ENCODE peak calls at places on chromosome 13, in six cellular contexts. Q is cardiac muscle cell, D is adrenal gland, R is GM10248, F is SK-N-SH, B is foreskin fibroblast. O is an unnamed sample.

GRCh38 chr13:26742691-26743358 is 17.8 kb downstream of the GPR12 start:
- DNase-seq in R (no peak), Q (no peak), D (no peak), B (no peak), F (no peak), O (no peak)

GRCh38 chr13:49828452-49828851 is 36.0 kb upstream of the KPNA3 start:
- DNase-seq in B (no peak), Q (no peak), D (no peak), R (no peak), F (no peak), O (no peak)

GRCh38 chr13:43835701-43836100 is 43.8 kb downstream of the CCDC122 start:
- DNase-seq in B (no peak), D (no peak), F (no peak), Q (peak), R (no peak), O (no peak)

GRCh38 chr13:29849071-29849541 is 1.3 kb downstream of the UBL3 start:
- DNase-seq in F (peak), Q (peak), D (peak), R (peak), B (no peak), O (peak)

GRCh38 chr13:41654800-41655199 is 197.4 kb downstream of the RGCC start:
- DNase-seq in F (no peak), B (no peak), R (no peak), Q (no peak), D (no peak), O (no peak)

GRCh38 chr13:72716776-72717175 is 10.7 kb downstream of the MZT1 start:
- DNase-seq in F (no peak), B (no peak), D (no peak), Q (peak), R (no peak), O (no peak)

GRCh38 chr13:106619688-106620555 is 52.0 kb upstream of the ARGLU1 start:
- DNase-seq in B (peak), Q (peak), F (peak), D (peak), R (peak), O (peak)

GRCh38 chr13:111281751-111282311 is 38.6 kb upstream of the TEX29 start:
- DNase-seq in Q (peak), D (no peak), R (no peak), B (peak), F (no peak), O (no peak)

GRCh38 chr13:67343777-67344176 is 113.6 kb upstream of the PCDH9 start:
- DNase-seq in D (no peak), B (no peak), F (no peak), R (no peak), Q (no peak), O (no peak)

GRCh38 chr13:41973247-41973741 is 12.4 kb upstream of the VWA8 start:
- DNase-seq in Q (no peak), B (no peak), R (no peak), D (no peak), F (no peak), O (no peak)

GRCh38 chr13:95002968-95003813 is 290.8 kb upstream of the SOX21 start:
- DNase-seq in B (no peak), Q (no peak), F (peak), R (no peak), D (no peak), O (peak)

GRCh38 chr13:67086260-67086659 is 143.9 kb downstream of the PCDH9 start:
- DNase-seq in D (no peak), R (no peak), F (no peak), B (no peak), Q (no peak), O (no peak)

GRCh38 chr13:99431927-99432636 is 69.2 kb upstream of the TM9SF2 start:
- DNase-seq in Q (no peak), B (no peak), R (peak), D (no peak), F (no peak), O (peak)

GRCh38 chr13:84641491-84641890 is 759.2 kb upstream of the SLITRK1 start:
- DNase-seq in Q (no peak), B (no peak), F (no peak), R (no peak), D (no peak), O (no peak)

GRCh38 chr13:97953376-97953970 is at the start of gene IPO5:
- DNase-seq in D (no peak), Q (peak), B (no peak), F (no peak), R (no peak), O (no peak)

GRCh38 chr13:112876305-112877000 is 92.6 kb upstream of the MCF2L start:
- DNase-seq in F (no peak), B (no peak), D (no peak), Q (no peak), R (no peak), O (no peak)

DNA sequence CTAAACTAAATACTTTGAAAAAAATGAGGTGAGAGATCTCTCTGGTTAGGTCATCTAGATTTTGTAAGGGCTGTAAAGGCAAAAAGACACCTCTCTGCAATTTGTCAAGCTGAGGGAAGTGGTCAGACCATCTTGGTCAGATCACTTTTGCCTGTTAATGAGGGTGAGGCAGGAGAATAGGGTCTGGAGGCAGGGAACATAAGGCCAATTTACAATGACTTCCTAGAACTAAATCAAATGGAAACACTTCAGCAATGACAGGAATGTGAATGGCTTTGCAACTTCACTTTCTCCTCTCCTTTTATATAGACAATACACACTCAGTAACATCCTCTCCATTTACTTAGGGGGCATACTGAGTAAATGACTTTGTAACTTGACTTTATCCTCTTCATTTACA is 1653.4 kb downstream of the SLITRK5 start:
- DNase-seq in B (no peak), R (no peak), D (no peak), Q (no peak), F (no peak), O (no peak)
- TF ChIP-seq CTCF in B (no peak), R (no peak), D (no peak), Q (no peak), F (no peak), O (no peak)

GRCh38 chr13:104961246-104961645 is 1574.2 kb downstream of the EFNB2 start:
- DNase-seq in R (no peak), Q (no peak), D (no peak), B (no peak), F (no peak), O (no peak)

DNA sequence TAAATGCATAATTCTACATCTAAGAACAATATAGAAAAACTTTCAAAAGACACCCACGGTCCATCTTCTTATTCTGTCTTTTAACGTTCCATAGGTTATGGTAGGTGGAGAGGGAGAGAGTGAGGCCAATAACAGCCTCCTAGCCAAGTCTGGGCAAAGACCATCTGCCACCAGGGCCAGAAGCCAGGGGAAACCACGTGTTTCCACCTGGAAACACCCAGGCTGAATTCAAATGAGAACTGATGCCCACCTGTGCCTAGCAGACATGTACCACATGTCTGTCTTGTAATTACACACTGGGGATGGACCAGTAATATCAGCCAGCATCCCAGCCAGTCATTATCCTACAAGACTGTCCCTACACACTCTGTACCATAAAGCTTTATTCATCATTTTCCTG is 1573.1 kb downstream of the EFNB2 start:
- DNase-seq in F (no peak), B (no peak), R (no peak), Q (no peak), D (no peak), O (no peak)
- TF ChIP-seq CTCF in F (no peak), B (no peak), R (no peak), Q (no peak), D (no peak), O (no peak)

GRCh38 chr13:70098669-70099068 is 9.0 kb upstream of the ATXN8OS start:
- DNase-seq in B (no peak), F (peak), D (no peak), R (no peak), Q (no peak), O (no peak)
- TF ChIP-seq CTCF in B (no peak), F (peak), D (no peak), R (peak), Q (no peak), O (no peak)

DNA sequence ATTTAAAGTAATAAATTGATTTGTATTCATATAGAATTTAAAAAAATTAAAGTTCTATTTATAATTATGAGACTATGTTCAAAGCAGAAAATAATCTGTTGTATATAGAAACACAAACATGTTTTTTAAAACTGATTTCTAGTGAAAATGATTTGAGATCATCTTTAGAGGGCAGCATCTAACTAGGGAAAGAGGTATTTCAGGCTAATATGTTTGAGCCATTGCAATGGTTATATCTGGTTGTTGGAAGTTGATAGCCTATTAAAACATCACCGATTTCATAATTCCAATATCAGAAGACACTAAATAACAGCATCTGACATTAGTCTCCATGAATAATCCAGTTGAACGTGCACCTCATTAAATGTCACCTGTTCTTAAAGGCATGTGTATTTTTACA is 79.8 kb upstream of the SLITRK6 start:
- DNase-seq in F (no peak), D (no peak), R (no peak), Q (no peak), B (no peak), O (no peak)
- TF ChIP-seq CTCF in F (no peak), D (no peak), R (no peak), Q (no peak), B (no peak), O (no peak)

GRCh38 chr13:92175330-92175729 is 776.9 kb downstream of the GPC5 start:
- DNase-seq in D (no peak), F (peak), Q (peak), B (peak), R (peak), O (peak)
- TF ChIP-seq CTCF in D (no peak), F (peak), Q (peak), B (peak), R (peak), O (peak)

GRCh38 chr13:107742544-107742943 is 472.8 kb downstream of the LIG4 start:
- DNase-seq in D (no peak), B (no peak), Q (peak), F (no peak), R (no peak), O (no peak)
- TF ChIP-seq CTCF in D (no peak), B (no peak), Q (no peak), F (peak), R (no peak), O (no peak)

DNA sequence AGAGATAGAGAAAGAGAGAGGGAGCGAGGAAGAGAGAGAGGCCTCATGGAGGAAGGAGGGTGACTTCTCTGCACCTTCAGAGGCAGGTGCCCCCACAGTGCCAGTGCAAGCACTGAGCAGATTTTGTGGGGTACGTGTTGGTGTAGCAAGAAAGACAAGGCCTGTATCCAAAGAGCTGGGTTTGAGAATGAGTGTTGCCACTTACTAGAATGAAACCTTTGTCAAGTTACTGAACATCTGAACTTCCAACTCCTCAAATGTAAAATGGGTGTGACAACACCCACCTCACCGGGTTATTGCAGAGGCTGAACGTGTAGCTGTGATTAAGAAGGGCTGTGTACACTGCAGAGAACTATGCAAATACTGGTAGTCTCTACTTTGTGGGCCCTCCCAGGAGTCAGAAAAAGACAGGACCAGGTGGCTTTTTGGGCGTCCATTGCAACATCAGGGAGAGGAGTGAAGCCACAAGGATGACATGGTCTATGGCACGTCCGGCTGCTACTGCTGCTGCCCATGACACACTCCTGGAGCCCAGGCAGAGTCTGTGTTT is 54.3 kb upstream of the ATP12A start:
- DNase-seq in D (no peak), R (peak), Q (no peak), F (no peak), B (no peak), O (peak)
- TF ChIP-seq CTCF in D (no peak), R (no peak), Q (peak), F (no peak), B (no peak), O (no peak)

DNA sequence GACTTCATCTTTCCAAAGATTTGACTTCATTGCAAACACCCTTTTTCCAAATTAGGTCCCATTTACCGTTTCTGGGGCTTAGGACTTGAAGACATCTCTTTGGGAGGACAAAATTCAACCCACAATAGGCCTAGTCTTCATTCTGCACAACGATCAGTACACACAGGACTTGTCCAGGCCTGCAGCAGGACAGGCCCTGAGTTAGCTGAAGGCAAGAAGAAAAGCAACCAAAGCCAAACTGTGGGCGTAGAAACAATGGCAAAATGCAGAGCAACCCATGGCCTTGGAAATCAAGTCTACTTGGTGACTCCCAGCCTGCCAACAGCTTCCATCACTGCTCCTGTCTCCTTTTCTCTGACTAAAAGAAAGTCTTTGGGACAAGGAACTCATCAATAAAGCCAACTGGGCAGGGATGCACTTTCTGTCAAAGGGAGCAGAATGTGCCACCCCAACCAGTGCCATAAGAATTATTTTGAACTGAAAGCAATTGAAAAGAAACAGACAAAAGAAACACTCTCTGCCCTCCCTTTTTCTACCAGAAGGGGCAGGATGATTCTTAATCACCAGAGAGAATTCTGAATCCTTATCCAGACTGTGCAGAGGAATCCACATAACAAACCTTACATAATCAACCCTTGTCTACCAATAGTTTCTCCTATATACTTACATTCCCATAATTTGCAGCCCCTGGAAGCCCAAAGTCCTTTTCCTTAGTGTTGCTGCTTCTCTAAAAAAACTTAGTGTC is 520.9 kb upstream of the NBEA start:
- DNase-seq in Q (no peak), B (no peak), D (no peak), R (no peak), F (no peak), O (no peak)
- TF ChIP-seq CTCF in Q (peak), B (no peak), D (no peak), R (no peak), F (peak), O (no peak)

GRCh38 chr13:108494991-108495661 is 134.3 kb upstream of the MYO16 start:
- DNase-seq in B (no peak), Q (no peak), R (no peak), F (peak), D (no peak), O (no peak)
- TF ChIP-seq CTCF in B (no peak), Q (no peak), R (no peak), F (no peak), D (no peak), O (no peak)